ENCODE peak calls at places on chromosomes 5 and 9, in eight cellular contexts. B is CD4-positive, CD25-positive, alpha-beta regulatory T cell; J is right cardiac atrium; T is heart left ventricle; H is mammary epithelial cell; Z is upper lobe of right lung; L is transverse colon; U is CD4-positive, alpha-beta memory T cell. S is an unnamed sample.

GRCh38 chr5:132183723-132184122 is 43.9 kb downstream of the P4HA2 start:
- DNase-seq in B (no peak), J (no peak), T (no peak), H (no peak), Z (no peak), L (no peak), U (no peak), S (no peak)

GRCh38 chr9:98288876-98289275 is 33.4 kb upstream of the TBC1D2 start:
- DNase-seq in B (no peak), J (no peak), T (no peak), H (no peak), Z (no peak), L (peak; percentile 52), U (no peak), S (no peak)

GRCh38 chr5:167730656-167731055 is 560.8 kb upstream of the WWC1 start:
- DNase-seq in B (no peak), J (no peak), T (no peak), H (no peak), Z (no peak), L (no peak), U (no peak), S (peak; percentile 61)

GRCh38 chr5:78823196-78823595 is 161.9 kb downstream of the ARSB start:
- DNase-seq in B (no peak), J (no peak), T (no peak), H (no peak), Z (no peak), L (no peak), U (no peak), S (no peak)

GRCh38 chr9:18142964-18143363 is 331.0 kb upstream of the ADAMTSL1 start:
- DNase-seq in B (no peak), J (no peak), T (no peak), H (no peak), Z (no peak), L (no peak), U (no peak), S (peak; percentile 33)

GRCh38 chr5:149141957-149142851 is 911 bp downstream of the ABLIM3 start:
- DNase-seq in B (no peak), J (peak; percentile 82), T (peak; percentile 58), H (no peak), Z (no peak), L (no peak), U (no peak), S (peak; percentile 25)

GRCh38 chr9:85258823-85259370 is 482.9 kb downstream of the AGTPBP1 start:
- DNase-seq in B (peak; percentile 4), J (peak; percentile 72), T (peak; percentile 53), H (peak; percentile 69), Z (no peak), L (peak; percentile 57), U (no peak), S (peak; percentile 77)

GRCh38 chr5:59058977-59059687 is 476.3 kb downstream of the RAB3C start:
- DNase-seq in B (no peak), J (no peak), T (no peak), H (no peak), Z (no peak), L (no peak), U (no peak), S (no peak)

GRCh38 chr9:11735391-11735790 is 957.8 kb upstream of the TYRP1 start:
- DNase-seq in B (no peak), J (no peak), T (no peak), H (no peak), Z (no peak), L (no peak), U (no peak), S (no peak)

GRCh38 chr5:133458435-133458834 is 153.9 kb downstream of the FSTL4 start:
- DNase-seq in B (no peak), J (no peak), T (no peak), H (no peak), Z (no peak), L (no peak), U (no peak), S (no peak)

GRCh38 chr9:134709512-134710270 is 68.1 kb downstream of the COL5A1 start:
- DNase-seq in B (no peak), J (peak; percentile 83), T (peak; percentile 64), H (no peak), Z (no peak), L (no peak), U (no peak), S (no peak)

GRCh38 chr9:134123764-134124128 is 12.1 kb upstream of the WDR5 start:
- DNase-seq in B (no peak), J (peak; percentile 7), T (no peak), H (no peak), Z (no peak), L (no peak), U (no peak), S (no peak)

GRCh38 chr9:99601506-99601905 is 220.2 kb upstream of the NR4A3 start:
- DNase-seq in B (no peak), J (no peak), T (peak; percentile 45), H (no peak), Z (no peak), L (no peak), U (no peak), S (peak; percentile 3)

DNA sequence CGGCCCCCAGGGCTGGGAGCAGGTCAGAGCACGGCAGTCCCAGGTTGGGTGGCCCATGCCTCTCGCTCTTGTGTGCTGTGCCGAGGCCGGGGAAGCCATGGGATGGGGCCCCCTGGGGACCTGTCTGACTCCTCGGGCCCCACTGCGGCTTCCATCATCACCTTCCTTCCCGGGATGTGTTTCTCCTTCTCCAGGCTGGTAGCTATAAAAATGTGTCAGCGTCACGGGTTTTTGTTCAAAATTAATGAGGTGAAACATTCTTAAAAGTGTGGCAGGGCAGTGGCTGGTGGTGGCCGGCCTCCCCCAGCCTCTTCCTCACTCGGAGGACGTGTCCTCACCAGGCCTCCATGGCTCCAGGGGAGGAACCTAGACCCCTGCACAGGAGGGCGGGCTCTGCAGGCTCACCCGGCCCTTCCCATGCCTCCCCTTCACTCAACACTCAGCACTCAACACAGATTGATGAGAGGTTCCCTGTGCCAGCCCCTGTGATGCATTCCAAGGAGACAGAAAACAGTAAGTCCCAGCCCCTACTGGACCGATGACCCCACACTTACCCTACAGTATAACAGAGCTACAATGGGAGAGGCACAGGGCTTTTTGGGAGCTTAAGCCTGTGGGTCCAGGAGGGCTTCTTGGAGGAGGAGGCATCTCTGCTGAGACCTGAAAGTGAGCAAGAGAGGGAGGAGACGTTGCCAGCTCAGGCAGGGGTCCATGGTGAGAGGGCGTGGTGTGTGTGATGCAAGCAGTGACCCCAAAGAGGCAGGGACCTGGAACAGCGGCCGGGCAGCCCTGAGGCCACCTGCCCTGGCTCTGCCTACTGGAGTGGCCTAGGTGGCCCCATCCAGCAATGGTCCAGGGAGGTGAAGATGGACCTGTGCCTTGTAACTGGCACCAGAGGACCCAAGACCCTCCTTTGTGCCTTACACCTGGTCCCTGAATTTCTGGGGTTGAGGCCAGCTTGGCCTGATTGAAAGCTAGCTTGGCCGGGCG is 43.1 kb downstream of the PTGES start:
- DNase-seq in B (no peak), J (no peak), T (no peak), H (no peak), Z (no peak), L (no peak), U (no peak), S (no peak)
- H3K4me1 ChIP-seq in B (peaks cover 18% of the 10 kb centered on the region), J (no peaks in the 10 kb centered on the region), T (peaks cover 3% of the 10 kb centered on the region), H (peaks cover 9% of the 10 kb centered on the region), Z (peaks cover 14% of the 10 kb centered on the region), L (no peaks in the 10 kb centered on the region), U (peaks cover 20% of the 10 kb centered on the region), S (peaks cover 25% of the 10 kb centered on the region)

GRCh38 chr9:95062601-95063065 is 254.9 kb downstream of the FANCC start:
- DNase-seq in B (no peak), J (no peak), T (no peak), H (no peak), Z (no peak), L (no peak), U (no peak), S (no peak)
- H3K4me1 ChIP-seq in B (no peaks in the 10 kb centered on the region), J (peaks cover 31% of the 10 kb centered on the region), T (peaks cover 100% of the 10 kb centered on the region), H (peaks cover 12% of the 10 kb centered on the region), Z (peaks cover 52% of the 10 kb centered on the region), L (peaks cover 72% of the 10 kb centered on the region), U (no peaks in the 10 kb centered on the region), S (peaks cover 11% of the 10 kb centered on the region)

DNA sequence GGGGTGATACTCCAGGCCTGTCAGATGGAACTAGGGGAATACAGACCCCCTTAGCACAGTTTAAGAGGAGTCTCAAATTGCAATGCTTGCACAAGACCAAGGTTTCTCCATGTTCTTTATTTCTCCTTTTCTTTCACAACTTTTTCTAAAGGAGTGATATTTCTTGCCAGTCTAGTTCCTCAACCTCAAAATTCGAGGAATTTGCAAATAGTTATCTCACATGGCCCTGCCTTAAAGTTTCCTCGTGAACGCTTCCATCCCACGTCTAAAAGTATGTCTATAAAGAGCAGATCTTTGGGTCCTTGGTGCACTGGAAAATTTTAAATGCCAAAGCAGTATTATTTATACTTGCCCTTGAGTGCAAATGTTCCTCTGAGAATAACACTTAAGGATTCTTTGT is 373.8 kb upstream of the KLF4 start:
- DNase-seq in B (no peak), J (no peak), T (no peak), H (no peak), Z (no peak), L (no peak), U (no peak), S (no peak)
- H3K4me1 ChIP-seq in B (no peaks in the 10 kb centered on the region), J (peaks cover 2% of the 10 kb centered on the region), T (no peaks in the 10 kb centered on the region), H (no peaks in the 10 kb centered on the region), Z (peaks cover 10% of the 10 kb centered on the region), L (no peaks in the 10 kb centered on the region), U (no peaks in the 10 kb centered on the region), S (no peaks in the 10 kb centered on the region)

GRCh38 chr5:142827934-142828576 is 57.9 kb downstream of the ARHGAP26 start:
- DNase-seq in B (no peak), J (no peak), T (no peak), H (no peak), Z (no peak), L (no peak), U (no peak), S (no peak)

GRCh38 chr5:142830241-142831018 is 60.3 kb downstream of the ARHGAP26 start:
- DNase-seq in B (no peak), J (no peak), T (no peak), H (no peak), Z (no peak), L (no peak), U (no peak), S (no peak)

GRCh38 chr5:142829821-142830220 is 59.6 kb downstream of the ARHGAP26 start:
- DNase-seq in B (no peak), J (no peak), T (no peak), H (peak; percentile 34), Z (no peak), L (no peak), U (no peak), S (no peak)

GRCh38 chr5:142831019-142831403 is 60.8 kb downstream of the ARHGAP26 start:
- DNase-seq in B (no peak), J (no peak), T (no peak), H (no peak), Z (no peak), L (no peak), U (no peak), S (no peak)

DNA sequence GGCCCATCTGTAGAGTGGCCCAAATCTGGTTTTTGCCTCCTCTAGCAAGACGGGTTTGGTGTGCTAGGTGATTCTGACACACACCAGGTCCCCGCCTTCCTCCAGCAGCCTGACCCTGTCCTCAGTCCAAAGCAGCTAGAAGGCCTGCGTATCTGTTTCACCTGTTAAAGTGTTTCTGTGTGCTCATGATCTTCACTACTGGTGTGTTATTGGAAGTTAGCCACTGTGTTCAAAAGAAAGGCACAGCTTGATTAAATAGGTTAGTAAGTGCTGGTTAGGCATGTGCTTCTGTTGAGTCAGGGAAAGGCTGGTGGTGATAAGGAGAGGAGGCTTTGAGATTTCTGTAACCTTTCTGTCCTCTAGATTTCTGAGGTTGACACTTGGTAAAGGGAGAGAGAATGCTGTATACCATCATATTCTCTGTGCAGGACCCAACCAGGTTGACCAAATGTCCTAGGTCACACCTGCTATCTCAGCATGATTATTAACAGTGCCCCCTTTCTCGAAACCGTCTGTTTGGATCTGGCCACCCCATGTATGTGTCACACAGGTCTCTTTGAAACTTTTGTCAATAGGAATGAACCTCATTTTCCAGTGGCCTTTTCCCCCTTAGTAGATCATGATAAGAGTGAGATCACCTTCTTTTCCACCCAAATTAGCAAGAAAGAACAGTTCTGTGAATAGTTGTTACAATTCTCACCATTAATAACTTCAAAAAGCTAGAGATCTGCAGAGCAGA is 58.8 kb downstream of the ARHGAP26 start:
- DNase-seq in B (no peak), J (no peak), T (peak; percentile 55), H (no peak), Z (no peak), L (no peak), U (no peak), S (no peak)
- H3K4me1 ChIP-seq in B (peaks cover 12% of the 10 kb centered on the region), J (peaks cover 29% of the 10 kb centered on the region), T (peaks cover 85% of the 10 kb centered on the region), H (peaks cover 48% of the 10 kb centered on the region), Z (peaks cover 40% of the 10 kb centered on the region), L (peaks cover 63% of the 10 kb centered on the region), U (peaks cover 13% of the 10 kb centered on the region), S (peaks cover 22% of the 10 kb centered on the region)